ENCODE peak calls at places on chromosomes 12 and 14, in five cellular contexts. I, L, P, H and M are unnamed samples.

GRCh38 chr14:24481622-24482324 is 26.3 kb downstream of the CMA1 start:
- DNase-seq in H (peak), L (peak), P (peak), I (peak), M (peak)

GRCh38 chr14:100790785-100791667 is 34.9 kb upstream of the MEG3 start:
- DNase-seq in L (peak), P (no peak), I (peak), H (no peak), M (no peak)

GRCh38 chr12:53381739-53382630 is 2.0 kb downstream of the SP1 start:
- DNase-seq in P (peak), L (peak), H (no peak), I (peak), M (peak)

GRCh38 chr14:23160924-23161522 is 22.4 kb downstream of the SLC7A8 start:
- DNase-seq in P (no peak), I (peak), H (no peak), L (peak), M (no peak)

GRCh38 chr12:76820888-76821482 is 57.1 kb downstream of the ZDHHC17 start:
- DNase-seq in H (peak), I (peak), P (no peak), L (peak), M (peak)

GRCh38 chr12:90974286-90974685 is 19.3 kb upstream of the CCER1 start:
- DNase-seq in H (no peak), I (peak), L (no peak), P (no peak), M (peak)

GRCh38 chr12:57740656-57741412 is 2.3 kb upstream of the AGAP2 start:
- DNase-seq in L (no peak), P (peak), I (no peak), H (no peak), M (no peak)

GRCh38 chr12:132162508-132163031 is 18.3 kb downstream of the NOC4L start:
- DNase-seq in I (peak), L (no peak), H (peak), P (no peak), M (no peak)

GRCh38 chr12:132210223-132211055 is 66.2 kb downstream of the NOC4L start:
- DNase-seq in P (no peak), I (no peak), H (no peak), L (no peak), M (no peak)

GRCh38 chr12:113049976-113050742 is 6.4 kb upstream of the DTX1 start:
- DNase-seq in L (no peak), I (no peak), P (no peak), H (peak), M (peak)

GRCh38 chr12:122888232-122888752 is 7.6 kb downstream of the VPS37B start:
- DNase-seq in H (no peak), I (peak), P (no peak), L (no peak), M (peak)

GRCh38 chr12:131950182-131950913 is 606 bp downstream of the EP400 start:
- DNase-seq in L (peak), P (no peak), I (no peak), H (peak), M (no peak)

DNA sequence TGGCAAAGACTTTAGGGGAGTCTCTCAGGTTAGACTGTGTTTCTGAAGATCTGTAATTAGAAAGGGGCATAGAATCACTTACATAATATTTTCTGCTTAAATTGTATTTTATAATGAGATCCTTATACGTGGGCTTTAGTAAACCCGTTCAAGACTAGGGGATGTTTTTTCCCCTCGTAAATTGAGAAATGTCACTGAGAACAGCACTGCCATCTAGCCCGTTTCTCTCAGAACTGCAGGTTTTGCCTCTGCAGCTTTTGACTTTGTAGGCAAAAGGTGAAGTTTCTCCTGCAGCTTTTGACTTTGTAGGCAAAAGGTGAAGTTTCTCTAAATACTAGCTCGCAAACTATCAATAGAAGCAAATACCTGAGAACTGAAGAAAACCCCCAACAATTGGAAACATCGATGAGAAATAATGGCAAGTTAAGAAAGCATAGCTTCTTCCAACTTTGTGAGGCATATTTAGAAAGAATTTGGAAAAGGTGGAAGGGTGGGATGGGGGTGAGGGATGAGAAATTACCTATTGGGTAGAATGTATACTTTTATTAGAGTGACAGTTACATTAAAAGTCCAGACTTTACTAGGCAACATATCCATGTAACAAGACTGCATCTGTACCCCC is 9.9 kb upstream of the ASPG start:
- DNase-seq in H (peak), L (no peak), I (no peak), P (no peak), M (no peak)
- TF ChIP-seq CTCF in H (peak), L (peak), I (peak), P (peak), M (peak)

GRCh38 chr12:111401167-111401605 is 4.5 kb upstream of the SH2B3 start:
- DNase-seq in P (no peak), L (no peak), I (no peak), H (no peak), M (no peak)
- TF ChIP-seq RCOR1 in P (no peak), L (peak), I (no peak), H (no peak), M (no peak)

GRCh38 chr14:69708586-69709169 is 58.3 kb upstream of the SRSF5 start:
- DNase-seq in P (no peak), H (peak), L (no peak), I (no peak), M (peak)
- TF ChIP-seq CTCF in P (peak), H (peak), L (peak), I (peak), M (peak)

DNA sequence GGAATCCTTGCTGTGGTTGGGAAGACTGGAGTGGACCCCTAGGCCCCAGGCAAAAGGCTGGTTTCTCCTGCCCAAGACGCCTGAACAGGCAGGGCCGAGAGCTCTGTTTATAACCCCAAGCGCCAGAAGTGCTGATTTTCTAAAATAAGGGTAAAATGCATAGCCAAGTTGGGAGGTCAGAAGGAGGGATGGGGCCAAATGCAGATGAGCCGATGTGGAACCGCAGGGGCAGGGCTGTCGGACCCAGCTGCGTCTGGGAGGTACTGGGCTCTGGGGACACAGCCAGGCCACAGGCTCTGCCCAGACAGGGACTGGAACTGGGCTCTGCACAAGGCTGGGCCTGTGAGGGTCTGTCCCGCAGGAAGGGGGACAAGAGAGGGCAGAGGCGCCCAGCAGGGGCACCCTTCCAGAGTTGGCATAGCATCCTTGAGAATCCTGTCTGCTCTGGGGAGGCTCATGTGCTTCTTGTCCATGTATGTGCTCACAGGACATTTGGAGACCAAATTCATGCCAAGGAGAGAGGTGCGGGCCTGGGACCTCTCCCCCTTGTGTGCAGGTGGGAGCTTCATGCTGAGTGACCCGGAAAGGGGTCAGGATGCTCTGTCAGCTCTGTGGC is 49.1 kb downstream of the JAG2 start:
- DNase-seq in P (no peak), H (no peak), I (no peak), L (no peak), M (no peak)
- TF ChIP-seq RCOR1 in P (no peak), H (no peak), I (no peak), L (no peak), M (no peak)